ENCODE peak calls at places on chromosomes 1 and 21, in eight cellular contexts. One of them, this sample, is unnamed.

GRCh38 chr21:21165063-21165645 is 166.9 kb downstream of the NCAM2 start:
- DNase-seq in colonic mucosa: no peak
- DNase-seq in HepG2: no peak
- DNase-seq in K562: no peak
- DNase-seq in GM23248: peak; percentile 94
- DNase-seq in kidney: no peak
- DNase-seq in mammary epithelial cell: no peak
- DNase-seq in DND-41: no peak
- DNase-seq in this sample: no peak

GRCh38 chr1:228334954-228335353 is 71.7 kb downstream of the TRIM11 start:
- DNase-seq in colonic mucosa: no peak
- DNase-seq in HepG2: no peak
- DNase-seq in K562: no peak
- DNase-seq in GM23248: no peak
- DNase-seq in kidney: peak; percentile 49
- DNase-seq in mammary epithelial cell: no peak
- DNase-seq in DND-41: no peak
- DNase-seq in this sample: peak; percentile 39

GRCh38 chr1:94440088-94440487 is 21.9 kb downstream of the ABCD3 start:
- DNase-seq in colonic mucosa: no peak
- DNase-seq in HepG2: no peak
- DNase-seq in K562: peak; percentile 17
- DNase-seq in GM23248: no peak
- DNase-seq in kidney: no peak
- DNase-seq in mammary epithelial cell: no peak
- DNase-seq in DND-41: no peak
- DNase-seq in this sample: no peak

GRCh38 chr1:180117764-180118116 is 36.9 kb upstream of the QSOX1 start:
- DNase-seq in colonic mucosa: no peak
- DNase-seq in HepG2: no peak
- DNase-seq in K562: no peak
- DNase-seq in GM23248: peak; percentile 88
- DNase-seq in kidney: no peak
- DNase-seq in mammary epithelial cell: peak; percentile 53
- DNase-seq in DND-41: no peak
- DNase-seq in this sample: no peak

GRCh38 chr1:64608015-64608650 is 136.7 kb upstream of the RAVER2 start:
- DNase-seq in colonic mucosa: no peak
- DNase-seq in HepG2: no peak
- DNase-seq in K562: no peak
- DNase-seq in GM23248: peak; percentile 9
- DNase-seq in kidney: no peak
- DNase-seq in mammary epithelial cell: no peak
- DNase-seq in DND-41: no peak
- DNase-seq in this sample: no peak

GRCh38 chr1:22579541-22580155 is 16.4 kb downstream of the EPHA8 start:
- DNase-seq in colonic mucosa: no peak
- DNase-seq in HepG2: no peak
- DNase-seq in K562: no peak
- DNase-seq in GM23248: no peak
- DNase-seq in kidney: no peak
- DNase-seq in mammary epithelial cell: no peak
- DNase-seq in DND-41: no peak
- DNase-seq in this sample: no peak

GRCh38 chr1:84264961-84265360 is 36.5 kb upstream of the SAMD13 start:
- DNase-seq in colonic mucosa: no peak
- DNase-seq in HepG2: no peak
- DNase-seq in K562: no peak
- DNase-seq in GM23248: peak; percentile 51
- DNase-seq in kidney: no peak
- DNase-seq in mammary epithelial cell: no peak
- DNase-seq in DND-41: no peak
- DNase-seq in this sample: no peak

GRCh38 chr21:43306911-43307676 is 119.8 kb downstream of the SIK1 start:
- DNase-seq in colonic mucosa: no peak
- DNase-seq in HepG2: peak; percentile 61
- DNase-seq in K562: peak; percentile 46
- DNase-seq in GM23248: peak; percentile 61
- DNase-seq in kidney: peak; percentile 91
- DNase-seq in mammary epithelial cell: peak; percentile 92
- DNase-seq in DND-41: no peak
- DNase-seq in this sample: no peak

GRCh38 chr1:206558794-206559660 is 51.7 kb downstream of the RASSF5 start:
- DNase-seq in colonic mucosa: no peak
- DNase-seq in HepG2: no peak
- DNase-seq in K562: no peak
- DNase-seq in GM23248: no peak
- DNase-seq in kidney: no peak
- DNase-seq in mammary epithelial cell: no peak
- DNase-seq in DND-41: no peak
- DNase-seq in this sample: no peak

GRCh38 chr1:78607334-78607927 is 12.8 kb upstream of the IFI44L start:
- DNase-seq in colonic mucosa: no peak
- DNase-seq in HepG2: no peak
- DNase-seq in K562: peak; percentile 6
- DNase-seq in GM23248: peak; percentile 57
- DNase-seq in kidney: no peak
- DNase-seq in mammary epithelial cell: no peak
- DNase-seq in DND-41: no peak
- DNase-seq in this sample: no peak

GRCh38 chr1:156602557-156602993 is 1.3 kb upstream of the GPATCH4 start:
- DNase-seq in colonic mucosa: peak; percentile 31
- DNase-seq in HepG2: no peak
- DNase-seq in K562: peak; percentile 43
- DNase-seq in GM23248: peak; percentile 60
- DNase-seq in kidney: no peak
- DNase-seq in mammary epithelial cell: peak; percentile 58
- DNase-seq in DND-41: no peak
- DNase-seq in this sample: no peak

GRCh38 chr1:198196630-198197029 is 39.8 kb downstream of the NEK7 start:
- DNase-seq in colonic mucosa: no peak
- DNase-seq in HepG2: no peak
- DNase-seq in K562: no peak
- DNase-seq in GM23248: peak; percentile 32
- DNase-seq in kidney: no peak
- DNase-seq in mammary epithelial cell: no peak
- DNase-seq in DND-41: no peak
- DNase-seq in this sample: no peak

GRCh38 chr1:31793586-31794285 is 22.1 kb downstream of the SPOCD1 start:
- DNase-seq in colonic mucosa: no peak
- DNase-seq in HepG2: no peak
- DNase-seq in K562: no peak
- DNase-seq in GM23248: no peak
- DNase-seq in kidney: peak; percentile 66
- DNase-seq in mammary epithelial cell: no peak
- DNase-seq in DND-41: no peak
- DNase-seq in this sample: no peak

GRCh38 chr21:16134134-16134533 is 404.4 kb downstream of the USP25 start:
- DNase-seq in colonic mucosa: no peak
- DNase-seq in HepG2: no peak
- DNase-seq in K562: no peak
- DNase-seq in GM23248: no peak
- DNase-seq in kidney: no peak
- DNase-seq in mammary epithelial cell: no peak
- DNase-seq in DND-41: no peak
- DNase-seq in this sample: no peak

GRCh38 chr1:91774520-91775203 is 111.3 kb downstream of the TGFBR3 start:
- DNase-seq in colonic mucosa: no peak
- DNase-seq in HepG2: no peak
- DNase-seq in K562: no peak
- DNase-seq in GM23248: peak; percentile 88
- DNase-seq in kidney: no peak
- DNase-seq in mammary epithelial cell: no peak
- DNase-seq in DND-41: no peak
- DNase-seq in this sample: no peak

GRCh38 chr1:53112271-53112774 is 30.1 kb downstream of the SLC1A7 start:
- DNase-seq in colonic mucosa: no peak
- DNase-seq in HepG2: peak; percentile 70
- DNase-seq in K562: no peak
- DNase-seq in GM23248: peak; percentile 87
- DNase-seq in kidney: no peak
- DNase-seq in mammary epithelial cell: no peak
- DNase-seq in DND-41: no peak
- DNase-seq in this sample: no peak

GRCh38 chr1:26027716-26028489 is 6.3 kb downstream of the EXTL1 start:
- DNase-seq in colonic mucosa: no peak
- DNase-seq in HepG2: no peak
- DNase-seq in K562: peak; percentile 57
- DNase-seq in GM23248: peak; percentile 71
- DNase-seq in kidney: no peak
- DNase-seq in mammary epithelial cell: peak; percentile 27
- DNase-seq in DND-41: no peak
- DNase-seq in this sample: no peak

GRCh38 chr1:161177936-161178244 is 583 bp upstream of the B4GALT3 start:
- DNase-seq in colonic mucosa: no peak
- DNase-seq in HepG2: no peak
- DNase-seq in K562: no peak
- DNase-seq in GM23248: no peak
- DNase-seq in kidney: no peak
- DNase-seq in mammary epithelial cell: no peak
- DNase-seq in DND-41: no peak
- DNase-seq in this sample: no peak
- H3K9ac ChIP-seq in colonic mucosa: peak overlapping the region; percentile 97
- H3K9ac ChIP-seq in HepG2: peak overlapping the region; percentile 84
- H3K9ac ChIP-seq in K562: peak overlapping the region; percentile 87
- H3K9ac ChIP-seq in GM23248: peak overlapping the region; percentile 97
- H3K9ac ChIP-seq in kidney: peak overlapping the region; percentile 97
- H3K9ac ChIP-seq in mammary epithelial cell: peak overlapping the region; percentile 79
- H3K9ac ChIP-seq in DND-41: peak overlapping the region; percentile 63
- H3K9ac ChIP-seq in this sample: no peak overlapping the region

DNA sequence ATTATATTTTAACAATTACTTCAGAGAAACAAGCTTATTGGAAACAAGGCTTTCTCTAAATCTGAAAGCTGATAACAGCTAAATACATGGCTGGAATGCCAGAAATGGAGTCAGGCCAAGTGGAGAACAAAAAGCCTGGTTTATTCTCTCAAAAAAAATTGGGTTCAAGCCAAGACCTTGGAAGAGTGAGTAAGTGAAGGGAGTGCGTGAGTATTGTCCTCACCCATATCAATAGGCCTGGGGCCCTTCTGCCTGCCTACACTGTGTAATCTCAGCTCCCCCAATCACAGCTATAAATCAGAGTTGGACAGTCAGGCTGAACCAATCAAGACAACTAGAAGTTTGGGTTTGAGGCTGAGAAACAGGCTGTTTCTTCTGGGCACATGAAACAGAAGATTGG is 7.4 kb downstream of the KYAT3 start:
- DNase-seq in colonic mucosa: peak; percentile 26
- DNase-seq in HepG2: peak; percentile 88
- DNase-seq in K562: no peak
- DNase-seq in GM23248: peak; percentile 86
- DNase-seq in kidney: no peak
- DNase-seq in mammary epithelial cell: peak; percentile 94
- DNase-seq in DND-41: no peak
- DNase-seq in this sample: no peak
- H3K9ac ChIP-seq in colonic mucosa: peak overlapping the region; percentile 38
- H3K9ac ChIP-seq in HepG2: peak overlapping the region; percentile 5
- H3K9ac ChIP-seq in K562: no peak overlapping the region
- H3K9ac ChIP-seq in GM23248: peak overlapping the region; percentile 46
- H3K9ac ChIP-seq in kidney: peak overlapping the region; percentile 17
- H3K9ac ChIP-seq in mammary epithelial cell: peak overlapping the region; percentile 42
- H3K9ac ChIP-seq in DND-41: no peak overlapping the region
- H3K9ac ChIP-seq in this sample: no peak overlapping the region

GRCh38 chr1:226649244-226649643 is 89.8 kb downstream of the ITPKB start:
- DNase-seq in colonic mucosa: no peak
- DNase-seq in HepG2: no peak
- DNase-seq in K562: no peak
- DNase-seq in GM23248: no peak
- DNase-seq in kidney: no peak
- DNase-seq in mammary epithelial cell: no peak
- DNase-seq in DND-41: no peak
- DNase-seq in this sample: no peak
- H3K9ac ChIP-seq in colonic mucosa: no peak overlapping the region
- H3K9ac ChIP-seq in HepG2: no peak overlapping the region
- H3K9ac ChIP-seq in K562: no peak overlapping the region
- H3K9ac ChIP-seq in GM23248: no peak overlapping the region
- H3K9ac ChIP-seq in kidney: no peak overlapping the region
- H3K9ac ChIP-seq in mammary epithelial cell: no peak overlapping the region
- H3K9ac ChIP-seq in DND-41: no peak overlapping the region
- H3K9ac ChIP-seq in this sample: no peak overlapping the region

DNA sequence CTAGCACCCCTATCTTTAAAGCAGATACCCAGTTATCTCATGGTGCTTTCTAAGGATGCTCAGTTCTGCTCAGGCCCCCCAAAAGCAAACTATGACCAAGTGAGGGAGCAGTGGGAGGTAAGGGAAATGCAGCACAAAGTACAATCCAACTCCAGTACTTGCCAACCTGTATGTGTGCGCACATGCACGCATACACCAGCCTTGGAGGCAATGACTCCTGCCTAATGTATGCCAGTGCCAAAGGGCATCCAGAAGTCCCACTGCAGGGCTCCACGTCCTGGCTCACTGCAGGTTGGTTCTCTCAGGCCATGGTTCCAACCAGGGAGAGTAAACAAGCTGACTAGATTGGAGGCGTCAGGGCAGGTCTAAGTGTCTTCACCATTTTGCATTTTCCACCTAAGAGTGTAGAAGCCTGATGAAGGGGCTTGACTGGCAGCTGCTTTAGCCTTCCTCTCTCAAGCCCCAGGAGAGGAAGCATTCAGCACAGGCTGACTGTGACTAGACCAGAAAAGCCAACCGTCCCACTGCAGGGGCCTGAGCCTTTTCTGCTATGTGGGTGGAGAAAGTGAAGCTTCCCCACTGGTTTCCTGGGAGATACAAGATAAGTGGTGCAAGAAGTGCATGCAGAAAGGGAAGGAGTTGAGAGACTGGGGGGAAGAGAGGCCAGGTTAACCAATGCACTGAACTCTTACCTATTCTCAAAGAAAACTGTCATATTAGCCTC is 7.7 kb downstream of the AMIGO1 start:
- DNase-seq in colonic mucosa: no peak
- DNase-seq in HepG2: no peak
- DNase-seq in K562: no peak
- DNase-seq in GM23248: no peak
- DNase-seq in kidney: no peak
- DNase-seq in mammary epithelial cell: no peak
- DNase-seq in DND-41: peak; percentile 42
- DNase-seq in this sample: no peak
- H3K9ac ChIP-seq in colonic mucosa: no peak overlapping the region
- H3K9ac ChIP-seq in HepG2: no peak overlapping the region
- H3K9ac ChIP-seq in K562: no peak overlapping the region
- H3K9ac ChIP-seq in GM23248: no peak overlapping the region
- H3K9ac ChIP-seq in kidney: no peak overlapping the region
- H3K9ac ChIP-seq in mammary epithelial cell: no peak overlapping the region
- H3K9ac ChIP-seq in DND-41: no peak overlapping the region
- H3K9ac ChIP-seq in this sample: no peak overlapping the region